ENCODE peak calls at places on chromosomes 11 and 22, in five cellular contexts. X, Q, L, C and M are unnamed samples.
A peak's percentile ranks its signal among the peaks of the same experiment; 100 is the strongest.

GRCh38 chr11:41431784-41432183 is 27.7 kb downstream of the LRRC4C start:
- DNase-seq in X (no peak), Q (peak; percentile 30), L (no peak), C (no peak), M (no peak)

GRCh38 chr11:75598900-75599299 is 36.8 kb downstream of the SERPINH1 start:
- DNase-seq in X (no peak), Q (no peak), L (no peak), C (no peak), M (no peak)

GRCh38 chr11:11076879-11077278 is 219.0 kb upstream of the ZBED5 start:
- DNase-seq in X (no peak), Q (no peak), L (no peak), C (no peak), M (no peak)

GRCh38 chr11:82012276-82012675 is 721.4 kb downstream of the FAM181B start:
- DNase-seq in X (no peak), Q (no peak), L (no peak), C (no peak), M (no peak)

GRCh38 chr11:125170406-125171031 is 6.0 kb downstream of the PKNOX2 start:
- DNase-seq in X (no peak), Q (no peak), L (peak; percentile 87), C (no peak), M (no peak)

GRCh38 chr11:34665077-34665835 is 44.4 kb downstream of the EHF start:
- DNase-seq in X (no peak), Q (no peak), L (no peak), C (no peak), M (no peak)

GRCh38 chr22:19448076-19448607 is 631 bp upstream of the C22orf39 start:
- DNase-seq in X (peak; percentile 36), Q (peak; percentile 40), L (peak; percentile 51), C (no peak), M (no peak)

GRCh38 chr11:122048401-122048800 is 67.6 kb downstream of the BLID start:
- DNase-seq in X (no peak), Q (no peak), L (no peak), C (no peak), M (no peak)

GRCh38 chr11:111540114-111540920 is at the start of gene LAYN:
- DNase-seq in X (peak; percentile 86), Q (peak; percentile 38), L (peak; percentile 12), C (peak; percentile 43), M (no peak)

GRCh38 chr11:95556342-95557151 is 233.0 kb downstream of the FAM76B start:
- DNase-seq in X (peak; percentile 13), Q (peak; percentile 50), L (no peak), C (no peak), M (no peak)

GRCh38 chr11:22539851-22540376 is 85.7 kb downstream of the FANCF start:
- DNase-seq in X (no peak), Q (peak; percentile 17), L (peak; percentile 27), C (no peak), M (peak; percentile 11)

GRCh38 chr11:120563698-120564572 is 52.4 kb downstream of the GRIK4 start:
- DNase-seq in X (no peak), Q (no peak), L (no peak), C (no peak), M (peak; percentile 36)

GRCh38 chr11:16191212-16191851 is 165.0 kb downstream of the SOX6 start:
- DNase-seq in X (no peak), Q (no peak), L (no peak), C (no peak), M (no peak)

GRCh38 chr11:26806209-26806608 is 84.3 kb upstream of the SLC5A12 start:
- DNase-seq in X (no peak), Q (no peak), L (no peak), C (no peak), M (no peak)

GRCh38 chr22:40721266-40721665 is 42.0 kb downstream of the MCHR1 start:
- DNase-seq in X (no peak), Q (peak; percentile 44), L (no peak), C (no peak), M (no peak)

GRCh38 chr22:37982938-37983859 is 1.2 kb downstream of the SOX10 start:
- DNase-seq in X (no peak), Q (no peak), L (no peak), C (no peak), M (no peak)

GRCh38 chr11:44880953-44881352 is 69.7 kb downstream of the TP53I11 start:
- DNase-seq in X (no peak), Q (no peak), L (no peak), C (no peak), M (no peak)

GRCh38 chr22:49676783-49677494 is 150.7 kb downstream of the BRD1 start:
- DNase-seq in X (no peak), Q (no peak), L (no peak), C (no peak), M (no peak)